ENCODE peak calls at places on chromosomes 16 and 17, in five cellular contexts. One of them, this sample, is unnamed.

GRCh38 chr17:79065105-79065670 is 9.4 kb upstream of the ENGASE start:
- DNase-seq in HCT116: peak; percentile 52
- DNase-seq in SK-N-SH: no peak
- DNase-seq in endodermal cell: peak; percentile 89
- DNase-seq in colonic mucosa: peak; percentile 76
- DNase-seq in this sample: no peak

GRCh38 chr17:66185842-66186241 is 6.1 kb downstream of the CEP112 start:
- DNase-seq in HCT116: no peak
- DNase-seq in SK-N-SH: no peak
- DNase-seq in endodermal cell: no peak
- DNase-seq in colonic mucosa: no peak
- DNase-seq in this sample: no peak

GRCh38 chr17:17079336-17079735 is 37.1 kb downstream of the MPRIP start:
- DNase-seq in HCT116: no peak
- DNase-seq in SK-N-SH: no peak
- DNase-seq in endodermal cell: peak; percentile 85
- DNase-seq in colonic mucosa: no peak
- DNase-seq in this sample: no peak

GRCh38 chr17:8949061-8949622 is 16.4 kb downstream of the PIK3R5 start:
- DNase-seq in HCT116: no peak
- DNase-seq in SK-N-SH: no peak
- DNase-seq in endodermal cell: no peak
- DNase-seq in colonic mucosa: no peak
- DNase-seq in this sample: no peak

GRCh38 chr17:9247401-9247938 is 226.2 kb downstream of the NTN1 start:
- DNase-seq in HCT116: no peak
- DNase-seq in SK-N-SH: no peak
- DNase-seq in endodermal cell: no peak
- DNase-seq in colonic mucosa: no peak
- DNase-seq in this sample: no peak

GRCh38 chr17:4160294-4160859 is 17.4 kb downstream of the CYB5D2 start:
- DNase-seq in HCT116: no peak
- DNase-seq in SK-N-SH: no peak
- DNase-seq in endodermal cell: no peak
- DNase-seq in colonic mucosa: no peak
- DNase-seq in this sample: no peak

GRCh38 chr16:85824161-85825135 is 25.0 kb downstream of the COX4I1 start:
- DNase-seq in HCT116: no peak
- DNase-seq in SK-N-SH: no peak
- DNase-seq in endodermal cell: no peak
- DNase-seq in colonic mucosa: no peak
- DNase-seq in this sample: no peak

GRCh38 chr16:81499576-81500380 is 55.2 kb downstream of the CMIP start:
- DNase-seq in HCT116: no peak
- DNase-seq in SK-N-SH: no peak
- DNase-seq in endodermal cell: no peak
- DNase-seq in colonic mucosa: no peak
- DNase-seq in this sample: no peak

DNA sequence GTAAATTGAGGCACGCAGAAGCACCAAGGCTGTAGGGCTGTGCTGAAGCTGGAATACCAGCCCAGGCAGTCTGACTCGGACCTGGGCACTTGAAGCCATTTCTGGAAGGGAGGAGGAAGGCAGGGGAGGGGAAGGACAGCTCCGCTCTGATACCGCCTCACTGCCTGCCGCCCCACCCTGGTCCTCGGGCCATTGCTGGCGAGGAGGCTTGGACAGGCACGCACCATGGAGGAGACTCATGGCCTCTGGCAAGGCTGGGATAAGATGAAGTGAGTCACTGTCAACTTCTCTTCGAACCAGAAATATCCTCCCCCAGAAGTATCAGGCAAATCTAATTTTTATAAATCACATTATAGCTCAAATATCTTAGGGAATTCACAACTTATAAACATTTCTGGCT is 81.3 kb downstream of the SDK2 start:
- DNase-seq in HCT116: no peak
- DNase-seq in SK-N-SH: no peak
- DNase-seq in endodermal cell: no peak
- DNase-seq in colonic mucosa: no peak
- DNase-seq in this sample: no peak
- H3K4me3 ChIP-seq in HCT116: no peak overlapping the region
- H3K4me3 ChIP-seq in SK-N-SH: no peak overlapping the region
- H3K4me3 ChIP-seq in endodermal cell: no peak overlapping the region
- H3K4me3 ChIP-seq in colonic mucosa: no peak overlapping the region
- H3K4me3 ChIP-seq in this sample: no peak overlapping the region

GRCh38 chr16:24758986-24759385 is 29.5 kb downstream of the TNRC6A start:
- DNase-seq in HCT116: no peak
- DNase-seq in SK-N-SH: no peak
- DNase-seq in endodermal cell: no peak
- DNase-seq in colonic mucosa: no peak
- DNase-seq in this sample: no peak
- H3K36me3 ChIP-seq in HCT116: no peaks in the 10 kb centered on the region
- H3K36me3 ChIP-seq in SK-N-SH: peaks cover 46% of the 10 kb centered on the region
- H3K36me3 ChIP-seq in endodermal cell: peaks cover 67% of the 10 kb centered on the region
- H3K36me3 ChIP-seq in colonic mucosa: no peaks in the 10 kb centered on the region
- H3K36me3 ChIP-seq in this sample: peaks cover 7% of the 10 kb centered on the region

DNA sequence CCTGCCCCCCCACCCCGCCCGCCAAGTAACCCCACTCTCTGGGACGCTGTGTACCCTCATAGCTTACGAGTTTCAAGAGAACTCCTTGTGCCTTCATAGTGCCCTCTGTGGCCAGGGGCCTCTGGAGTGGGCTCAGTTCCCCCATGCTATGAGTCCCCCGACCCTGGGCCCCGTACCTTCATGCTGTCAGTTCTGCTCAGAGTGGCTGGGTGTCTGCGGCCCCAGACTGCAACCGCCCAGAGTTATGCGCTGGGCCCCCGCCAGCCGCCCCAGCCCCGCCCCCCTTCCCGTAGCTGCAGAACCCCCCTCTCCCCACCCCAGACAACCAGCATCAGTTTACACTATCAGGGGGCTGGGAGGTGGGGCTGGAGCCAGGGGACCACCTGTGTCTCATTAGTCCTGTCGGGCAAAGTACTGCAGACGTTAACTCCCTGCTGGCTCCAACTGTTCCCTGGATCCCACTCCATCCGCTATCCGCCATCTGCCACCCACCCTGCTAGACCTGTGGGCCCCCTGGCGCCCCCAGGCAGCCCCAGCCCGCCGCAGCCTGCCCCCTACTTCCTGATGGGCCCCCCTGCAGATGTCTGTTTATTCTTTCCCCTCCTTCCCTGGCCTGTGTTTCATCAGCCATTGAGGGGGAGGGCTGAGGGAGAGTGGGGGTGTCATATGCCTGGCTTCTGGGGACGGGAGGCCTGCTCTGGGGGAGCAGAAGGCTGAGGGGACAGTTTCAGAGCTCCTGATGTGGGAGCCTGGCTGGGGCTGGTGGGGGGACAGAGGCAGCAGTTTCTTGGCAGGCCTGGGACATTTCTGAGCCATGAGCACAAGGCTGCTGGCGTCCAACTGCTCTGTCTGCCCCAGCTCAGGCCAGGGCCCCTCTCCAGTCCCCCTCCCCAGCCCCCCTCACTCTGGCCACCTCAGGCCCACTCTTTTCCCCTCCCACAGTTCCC is at the start of gene MFAP4:
- DNase-seq in HCT116: no peak
- DNase-seq in SK-N-SH: peak; percentile 91
- DNase-seq in endodermal cell: peak; percentile 89
- DNase-seq in colonic mucosa: peak; percentile 53
- DNase-seq in this sample: peak; percentile 81
- H3K4me3 ChIP-seq in HCT116: no peak within 1 kb of the TSS
- H3K4me3 ChIP-seq in SK-N-SH: peak within 1 kb of the TSS; percentile 69
- H3K4me3 ChIP-seq in endodermal cell: no peak within 1 kb of the TSS
- H3K4me3 ChIP-seq in colonic mucosa: peak within 1 kb of the TSS; percentile 9
- H3K4me3 ChIP-seq in this sample: peak within 1 kb of the TSS; percentile 46

DNA sequence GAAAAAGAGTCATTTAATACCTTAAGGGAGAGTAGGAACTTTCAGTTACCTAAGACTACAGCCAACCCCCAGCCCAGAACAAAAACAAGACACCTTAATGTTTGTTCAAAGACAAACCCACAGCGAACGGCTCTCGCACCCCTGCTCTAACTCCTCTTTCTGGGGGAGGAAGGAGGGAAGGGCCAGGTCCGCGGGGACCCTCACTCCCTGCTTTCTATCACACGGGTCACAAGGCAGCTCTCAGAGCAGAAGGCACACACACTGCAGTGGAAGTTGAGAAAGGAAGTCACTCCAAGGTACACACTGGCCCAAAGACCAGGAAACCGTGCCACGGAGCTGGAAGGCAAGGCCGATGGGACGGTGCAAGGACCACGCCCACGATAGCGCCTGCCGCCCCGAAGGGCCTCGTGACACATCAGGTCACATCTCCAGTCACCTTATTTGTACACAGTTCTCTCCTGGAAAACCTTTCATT is 10.0 kb downstream of the LITAFD start:
- DNase-seq in HCT116: no peak
- DNase-seq in SK-N-SH: no peak
- DNase-seq in endodermal cell: no peak
- DNase-seq in colonic mucosa: no peak
- DNase-seq in this sample: no peak
- H3K36me3 ChIP-seq in HCT116: peaks cover 46% of the 10 kb centered on the region
- H3K36me3 ChIP-seq in SK-N-SH: peaks cover 73% of the 10 kb centered on the region
- H3K36me3 ChIP-seq in endodermal cell: peaks cover 73% of the 10 kb centered on the region
- H3K36me3 ChIP-seq in colonic mucosa: peaks cover 26% of the 10 kb centered on the region
- H3K36me3 ChIP-seq in this sample: peaks cover 66% of the 10 kb centered on the region

GRCh38 chr16:76309639-76310335 is 32.6 kb downstream of the CNTNAP4 start:
- DNase-seq in HCT116: no peak
- DNase-seq in SK-N-SH: no peak
- DNase-seq in endodermal cell: no peak
- DNase-seq in colonic mucosa: no peak
- DNase-seq in this sample: no peak
- H3K4me3 ChIP-seq in HCT116: no peak overlapping the region
- H3K4me3 ChIP-seq in SK-N-SH: no peak overlapping the region
- H3K4me3 ChIP-seq in endodermal cell: no peak overlapping the region
- H3K4me3 ChIP-seq in colonic mucosa: no peak overlapping the region
- H3K4me3 ChIP-seq in this sample: no peak overlapping the region

DNA sequence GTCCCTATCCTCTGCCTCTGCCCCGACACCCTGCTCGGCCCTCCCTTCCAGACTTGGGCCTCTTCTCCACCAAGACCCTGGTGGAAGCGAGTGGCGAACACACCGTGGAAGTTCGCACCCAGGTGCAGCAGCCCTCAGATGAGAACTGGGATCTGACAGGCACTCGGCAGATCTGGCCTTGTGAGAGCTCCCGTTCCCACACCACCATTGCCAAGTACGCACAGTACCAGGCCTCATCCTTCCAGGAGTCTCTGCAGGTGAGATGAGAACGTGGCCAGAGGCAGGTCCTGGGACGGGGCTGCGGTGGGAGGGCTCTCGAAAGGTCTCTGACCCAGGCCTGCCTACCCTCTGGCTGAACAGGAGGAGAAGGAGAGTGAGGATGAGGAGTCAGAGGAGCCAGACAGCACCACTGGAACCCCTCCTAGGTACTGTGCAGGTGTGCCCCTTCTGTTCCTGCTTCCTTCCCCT is 3.9 kb upstream of the TMEM88 start:
- DNase-seq in HCT116: no peak
- DNase-seq in SK-N-SH: no peak
- DNase-seq in endodermal cell: peak; percentile 70
- DNase-seq in colonic mucosa: peak; percentile 23
- DNase-seq in this sample: no peak
- H3K36me3 ChIP-seq in HCT116: peaks cover 27% of the 10 kb centered on the region
- H3K36me3 ChIP-seq in SK-N-SH: peaks cover 73% of the 10 kb centered on the region
- H3K36me3 ChIP-seq in endodermal cell: peaks cover 46% of the 10 kb centered on the region
- H3K36me3 ChIP-seq in colonic mucosa: peaks cover 25% of the 10 kb centered on the region
- H3K36me3 ChIP-seq in this sample: peaks cover 66% of the 10 kb centered on the region

DNA sequence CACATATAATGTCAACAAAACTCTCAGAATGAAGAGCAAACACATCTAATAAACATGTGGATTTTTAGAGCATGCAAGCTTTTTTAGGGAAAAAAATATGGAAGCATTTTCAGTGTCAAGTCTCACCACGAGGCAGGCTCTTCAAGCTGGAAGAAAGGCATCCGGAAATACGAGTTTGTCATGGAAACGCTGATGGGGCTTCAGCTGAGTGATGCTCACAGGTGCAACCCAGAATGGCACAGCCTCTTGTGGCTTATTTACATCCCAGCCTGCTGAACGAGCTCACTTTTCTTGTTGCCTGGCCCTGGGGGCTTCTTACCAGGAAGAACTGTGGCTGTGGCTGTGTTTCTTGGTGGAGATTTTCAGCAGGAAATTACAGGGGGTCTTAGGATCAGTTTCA is 24.1 kb upstream of the DYNLL2 start:
- DNase-seq in HCT116: no peak
- DNase-seq in SK-N-SH: no peak
- DNase-seq in endodermal cell: peak; percentile 49
- DNase-seq in colonic mucosa: no peak
- DNase-seq in this sample: no peak
- H3K4me3 ChIP-seq in HCT116: no peak overlapping the region
- H3K4me3 ChIP-seq in SK-N-SH: no peak overlapping the region
- H3K4me3 ChIP-seq in endodermal cell: no peak overlapping the region
- H3K4me3 ChIP-seq in colonic mucosa: no peak overlapping the region
- H3K4me3 ChIP-seq in this sample: no peak overlapping the region

GRCh38 chr16:71927383-71927782 is 32.1 kb downstream of the IST1 start:
- DNase-seq in HCT116: peak; percentile 42
- DNase-seq in SK-N-SH: no peak
- DNase-seq in endodermal cell: no peak
- DNase-seq in colonic mucosa: peak; percentile 76
- DNase-seq in this sample: peak; percentile 68
- H3K36me3 ChIP-seq in HCT116: peaks cover 42% of the 10 kb centered on the region
- H3K36me3 ChIP-seq in SK-N-SH: peaks cover 55% of the 10 kb centered on the region
- H3K36me3 ChIP-seq in endodermal cell: peaks cover 99% of the 10 kb centered on the region
- H3K36me3 ChIP-seq in colonic mucosa: peaks cover 38% of the 10 kb centered on the region
- H3K36me3 ChIP-seq in this sample: peaks cover 69% of the 10 kb centered on the region

GRCh38 chr16:180921-181667 is 835 bp downstream of the HBQ1 start:
- DNase-seq in HCT116: peak; percentile 12
- DNase-seq in SK-N-SH: peak; percentile 95
- DNase-seq in endodermal cell: peak; percentile 96
- DNase-seq in colonic mucosa: peak; percentile 79
- DNase-seq in this sample: no peak
- H3K4me3 ChIP-seq in HCT116: no peak overlapping the region
- H3K4me3 ChIP-seq in SK-N-SH: peak overlapping the region; percentile 56
- H3K4me3 ChIP-seq in endodermal cell: peak overlapping the region; percentile 50
- H3K4me3 ChIP-seq in colonic mucosa: peak overlapping the region; percentile 20
- H3K4me3 ChIP-seq in this sample: peak overlapping the region; percentile 0

This sample was measured in right atrium auricular region.